ENCODE peak calls at places on chromosomes 13 and 19, in five cellular contexts. W, G, F, B and H are unnamed samples.

GRCh38 chr19:9671654-9672053 is 3.2 kb downstream of the ZNF562 start:
- DNase-seq in B (no peak), F (no peak), W (no peak), G (no peak), H (no peak)

GRCh38 chr13:74761794-74762193 is 627.6 kb upstream of the KLF12 start:
- DNase-seq in F (peak; percentile 90), G (no peak), B (no peak), W (no peak), H (no peak)

GRCh38 chr13:77918391-77919261 is at the start of gene EDNRB:
- DNase-seq in B (no peak), F (peak; percentile 17), G (peak; percentile 72), W (peak; percentile 64), H (peak; percentile 41)

GRCh38 chr13:65530688-65531087 is 1699.4 kb downstream of the PCDH9 start:
- DNase-seq in B (no peak), F (peak; percentile 15), W (no peak), G (no peak), H (no peak)

GRCh38 chr19:46716013-46716671 is 772 bp downstream of the PRKD2 start:
- DNase-seq in F (no peak), W (peak; percentile 69), G (no peak), B (no peak), H (no peak)

GRCh38 chr19:31262673-31263308 is 86.4 kb downstream of the TSHZ3 start:
- DNase-seq in B (no peak), F (no peak), W (no peak), G (no peak), H (no peak)

GRCh38 chr19:8259142-8259921 is 48.8 kb downstream of the CD320 start:
- DNase-seq in G (peak; percentile 1), F (no peak), B (no peak), W (no peak), H (peak; percentile 20)

GRCh38 chr13:80604094-80604493 is 263.2 kb upstream of the SPRY2 start:
- DNase-seq in F (no peak), B (no peak), G (peak; percentile 39), W (no peak), H (no peak)

GRCh38 chr13:52452470-52452869 is 2.0 kb upstream of the VPS36 start:
- DNase-seq in W (no peak), G (no peak), B (no peak), F (no peak), H (no peak)

GRCh38 chr13:75783906-75784485 is 147.9 kb downstream of the LMO7 start:
- DNase-seq in F (no peak), B (no peak), G (no peak), W (no peak), H (no peak)

GRCh38 chr13:83498486-83499190 is 383.6 kb downstream of the SLITRK1 start:
- DNase-seq in W (no peak), B (no peak), G (no peak), F (peak; percentile 37), H (no peak)

GRCh38 chr13:25165664-25166063 is 6.4 kb downstream of the AMER2 start:
- DNase-seq in B (no peak), G (no peak), W (no peak), F (no peak), H (no peak)

GRCh38 chr13:48353590-48353989 is 50.0 kb downstream of the RB1 start:
- DNase-seq in B (no peak), G (no peak), W (no peak), F (no peak), H (no peak)

GRCh38 chr13:113862191-113862765 is 1.6 kb downstream of the GAS6 start:
- DNase-seq in B (peak; percentile 23), W (no peak), F (no peak), G (peak; percentile 11), H (no peak)

GRCh38 chr19:12778905-12779161 is 3.5 kb upstream of the HOOK2 start:
- DNase-seq in G (no peak), F (no peak), W (no peak), B (no peak), H (no peak)

GRCh38 chr19:44738161-44738535 is 10.4 kb upstream of the BCL3 start:
- DNase-seq in W (no peak), F (no peak), G (no peak), B (no peak), H (no peak)
- H3K4me1 ChIP-seq in W (no peaks in the 10 kb centered on the region), F (peaks cover 38% of the 10 kb centered on the region), G (peaks cover 30% of the 10 kb centered on the region), B (peaks cover 9% of the 10 kb centered on the region), H (peaks cover 26% of the 10 kb centered on the region)

GRCh38 chr13:40478775-40479174 is 187.7 kb downstream of the FOXO1 start:
- DNase-seq in B (no peak), G (no peak), W (no peak), F (no peak), H (no peak)
- H3K27ac ChIP-seq in B (no peak overlapping the region), G (peak overlapping the region; percentile 42), W (peak overlapping the region; percentile 3), F (no peak overlapping the region), H (peak overlapping the region; percentile 50)

GRCh38 chr13:33284016-33284415 is 1.5 kb downstream of the STARD13 start:
- DNase-seq in W (no peak), G (no peak), B (no peak), F (peak; percentile 45), H (no peak)

GRCh38 chr13:33280923-33281322 is 4.6 kb downstream of the STARD13 start:
- DNase-seq in B (no peak), G (no peak), F (no peak), W (no peak), H (no peak)

GRCh38 chr13:33283195-33283910 is 2.2 kb downstream of the STARD13 start:
- DNase-seq in F (no peak), G (no peak), B (no peak), W (no peak), H (no peak)

GRCh38 chr13:33280550-33280905 is 5.0 kb downstream of the STARD13 start:
- DNase-seq in F (no peak), W (no peak), B (no peak), G (no peak), H (no peak)

GRCh38 chr13:33281951-33282595 is 3.5 kb downstream of the STARD13 start:
- DNase-seq in W (no peak), G (no peak), B (no peak), F (peak; percentile 86), H (no peak)
- H3K4me1 ChIP-seq in W (peaks cover 2% of the 10 kb centered on the region), G (peaks cover 78% of the 10 kb centered on the region), B (peaks cover under 1% of the 10 kb centered on the region), F (peaks cover 57% of the 10 kb centered on the region), H (peaks cover 66% of the 10 kb centered on the region)

GRCh38 chr19:19588546-19588945 is 29.9 kb downstream of the PBX4 start:
- DNase-seq in W (no peak), G (no peak), B (no peak), F (no peak), H (no peak)

GRCh38 chr19:19592690-19593089 is 25.8 kb downstream of the PBX4 start:
- DNase-seq in W (no peak), G (no peak), B (no peak), F (no peak), H (no peak)

GRCh38 chr19:19594371-19594770 is 24.1 kb downstream of the PBX4 start:
- DNase-seq in B (no peak), W (no peak), F (no peak), G (no peak), H (no peak)

GRCh38 chr19:19587776-19588175 is 30.7 kb downstream of the PBX4 start:
- DNase-seq in F (no peak), B (no peak), W (no peak), G (no peak), H (no peak)

GRCh38 chr19:19591133-19591825 is 27.2 kb downstream of the PBX4 start:
- DNase-seq in W (peak; percentile 49), F (peak; percentile 92), B (no peak), G (no peak), H (no peak)
- H3K27ac ChIP-seq in W (no peak overlapping the region), F (peak overlapping the region; percentile 35), B (no peak overlapping the region), G (no peak overlapping the region), H (no peak overlapping the region)